ENCODE peak calls at places on chromosome 21, in five cellular contexts. R is AG08396; D is stimulated activated CD8-positive, alpha-beta memory T cell treated with anti-CD3 and anti-CD28 coated beads, Interleukin-7, amount 100 ng/mL, for 48 hours; X is central memory CD4-positive, alpha-beta T cell; Y is skeletal muscle cell. L is an unnamed sample.

GRCh38 chr21:45889115-45889708 is 92.4 kb upstream of the COL6A1 start:
- DNase-seq in X (no peak), D (no peak), R (no peak), Y (no peak), L (no peak)

GRCh38 chr21:44047996-44048560 is 36.0 kb downstream of the TRAPPC10 start:
- DNase-seq in D (no peak), Y (no peak), R (no peak), X (no peak), L (no peak)

GRCh38 chr21:17834639-17835354 is 15.6 kb upstream of the C21orf91 start:
- DNase-seq in Y (no peak), X (no peak), D (no peak), R (no peak), L (no peak)

GRCh38 chr21:14880922-14881321 is 183.9 kb downstream of the NRIP1 start:
- DNase-seq in D (no peak), R (no peak), X (no peak), Y (peak; percentile 83), L (no peak)

GRCh38 chr21:44614961-44615391 is 3.1 kb downstream of the KRTAP10-8 start:
- DNase-seq in X (no peak), R (no peak), Y (no peak), D (no peak), L (no peak)

GRCh38 chr21:32990666-32991065 is 35.1 kb upstream of the OLIG2 start:
- DNase-seq in R (no peak), Y (no peak), D (no peak), X (no peak), L (no peak)

GRCh38 chr21:25911730-25912401 is 177.1 kb downstream of the GABPA start:
- DNase-seq in X (no peak), D (no peak), R (no peak), Y (no peak), L (no peak)

GRCh38 chr21:21631961-21632360 is 633.8 kb downstream of the NCAM2 start:
- DNase-seq in X (no peak), D (no peak), R (no peak), Y (no peak), L (no peak)

GRCh38 chr21:46128106-46128982 is 27.0 kb downstream of the FTCD start:
- DNase-seq in R (no peak), D (no peak), X (no peak), Y (no peak), L (peak; percentile 89)

GRCh38 chr21:22211943-22212342 is 1213.7 kb downstream of the NCAM2 start:
- DNase-seq in Y (no peak), X (no peak), R (no peak), D (no peak), L (no peak)

GRCh38 chr21:36839735-36840134 is 126.7 kb downstream of the HLCS start:
- DNase-seq in Y (no peak), R (no peak), X (no peak), D (no peak), L (no peak)

GRCh38 chr21:38637161-38637560 is 138.9 kb upstream of the ERG start:
- DNase-seq in R (no peak), D (no peak), X (no peak), Y (no peak), L (no peak)

GRCh38 chr21:37193006-37193405 is 74.1 kb downstream of the VPS26C start:
- DNase-seq in D (no peak), X (no peak), R (no peak), Y (no peak), L (no peak)

GRCh38 chr21:43750339-43751033 is 25.6 kb downstream of the CSTB start:
- DNase-seq in X (no peak), Y (no peak), R (no peak), D (no peak), L (no peak)

GRCh38 chr21:28084951-28085350 is 907.7 kb downstream of the LTN1 start:
- DNase-seq in R (no peak), Y (no peak), X (no peak), D (no peak), L (no peak)

GRCh38 chr21:35257413-35257812 is 208.3 kb upstream of the RUNX1 start:
- DNase-seq in D (no peak), X (no peak), Y (peak; percentile 93), R (peak; percentile 50), L (no peak)

GRCh38 chr21:34133802-34134201 is 60.4 kb downstream of the MRPS6 start:
- DNase-seq in D (no peak), X (no peak), R (no peak), Y (no peak), L (no peak)